ENCODE peak calls at places on chromosomes 11 and 22, in seven cellular contexts. One of them, this sample, is unnamed.

GRCh38 chr22:42862045-42862734 is 5.1 kb upstream of the ARFGAP3 start:
- DNase-seq in neural progenitor cell: no peak
- DNase-seq in body of pancreas: no peak
- DNase-seq in heart right ventricle: no peak
- DNase-seq in ascending aorta: no peak
- DNase-seq in HFF-Myc: no peak
- DNase-seq in suprapubic skin: no peak
- DNase-seq in this sample: no peak

GRCh38 chr22:40855960-40856512 is 403 bp downstream of the ST13 start:
- DNase-seq in suprapubic skin: peak
- DNase-seq in heart right ventricle: peak
- DNase-seq in neural progenitor cell: peak
- DNase-seq in body of pancreas: peak
- DNase-seq in ascending aorta: no peak
- DNase-seq in HFF-Myc: no peak
- DNase-seq in this sample: no peak

GRCh38 chr22:32444068-32444467 is 20.2 kb downstream of the BPIFC start:
- DNase-seq in heart right ventricle: no peak
- DNase-seq in HFF-Myc: no peak
- DNase-seq in suprapubic skin: no peak
- DNase-seq in neural progenitor cell: peak
- DNase-seq in ascending aorta: no peak
- DNase-seq in body of pancreas: no peak
- DNase-seq in this sample: no peak

GRCh38 chr22:25661067-25661466 is 80.9 kb upstream of the MYO18B start:
- DNase-seq in neural progenitor cell: no peak
- DNase-seq in suprapubic skin: no peak
- DNase-seq in HFF-Myc: no peak
- DNase-seq in ascending aorta: no peak
- DNase-seq in body of pancreas: no peak
- DNase-seq in heart right ventricle: no peak
- DNase-seq in this sample: no peak

GRCh38 chr22:37630839-37631435 is 8.5 kb upstream of the SH3BP1 start:
- DNase-seq in suprapubic skin: peak
- DNase-seq in ascending aorta: no peak
- DNase-seq in HFF-Myc: no peak
- DNase-seq in body of pancreas: no peak
- DNase-seq in heart right ventricle: no peak
- DNase-seq in neural progenitor cell: no peak
- DNase-seq in this sample: no peak

GRCh38 chr11:15493066-15493465 is 378.3 kb downstream of the INSC start:
- DNase-seq in neural progenitor cell: no peak
- DNase-seq in heart right ventricle: no peak
- DNase-seq in body of pancreas: no peak
- DNase-seq in HFF-Myc: no peak
- DNase-seq in suprapubic skin: no peak
- DNase-seq in ascending aorta: no peak
- DNase-seq in this sample: no peak

GRCh38 chr22:44448271-44448780 is 49.7 kb downstream of the RTL6 start:
- DNase-seq in HFF-Myc: peak
- DNase-seq in ascending aorta: peak
- DNase-seq in suprapubic skin: no peak
- DNase-seq in heart right ventricle: peak
- DNase-seq in neural progenitor cell: no peak
- DNase-seq in body of pancreas: peak
- DNase-seq in this sample: peak

GRCh38 chr22:47631571-47632102 is 869.2 kb downstream of the TBC1D22A start:
- DNase-seq in heart right ventricle: no peak
- DNase-seq in body of pancreas: no peak
- DNase-seq in HFF-Myc: no peak
- DNase-seq in ascending aorta: no peak
- DNase-seq in neural progenitor cell: no peak
- DNase-seq in suprapubic skin: no peak
- DNase-seq in this sample: peak

GRCh38 chr11:122642971-122643370 is 12.6 kb upstream of the UBASH3B start:
- DNase-seq in neural progenitor cell: no peak
- DNase-seq in ascending aorta: no peak
- DNase-seq in HFF-Myc: no peak
- DNase-seq in heart right ventricle: no peak
- DNase-seq in body of pancreas: no peak
- DNase-seq in suprapubic skin: no peak
- DNase-seq in this sample: peak

GRCh38 chr11:8068605-8069221 is 12.3 kb upstream of the TUB start:
- DNase-seq in neural progenitor cell: no peak
- DNase-seq in HFF-Myc: no peak
- DNase-seq in ascending aorta: no peak
- DNase-seq in body of pancreas: peak
- DNase-seq in suprapubic skin: peak
- DNase-seq in heart right ventricle: peak
- DNase-seq in this sample: peak

GRCh38 chr11:35355102-35355749 is 64.1 kb downstream of the SLC1A2 start:
- DNase-seq in body of pancreas: no peak
- DNase-seq in ascending aorta: no peak
- DNase-seq in neural progenitor cell: no peak
- DNase-seq in HFF-Myc: no peak
- DNase-seq in heart right ventricle: no peak
- DNase-seq in suprapubic skin: no peak
- DNase-seq in this sample: no peak

GRCh38 chr11:118088531-118088930 is 1.8 kb upstream of the SMIM35 start:
- DNase-seq in body of pancreas: no peak
- DNase-seq in neural progenitor cell: no peak
- DNase-seq in heart right ventricle: peak
- DNase-seq in suprapubic skin: no peak
- DNase-seq in ascending aorta: no peak
- DNase-seq in HFF-Myc: no peak
- DNase-seq in this sample: peak

GRCh38 chr11:2537010-2537695 is 92.3 kb downstream of the KCNQ1 start:
- DNase-seq in suprapubic skin: no peak
- DNase-seq in heart right ventricle: no peak
- DNase-seq in neural progenitor cell: no peak
- DNase-seq in ascending aorta: no peak
- DNase-seq in body of pancreas: no peak
- DNase-seq in HFF-Myc: no peak
- DNase-seq in this sample: no peak

GRCh38 chr22:18954333-18954732 is 18.2 kb upstream of the PRODH start:
- DNase-seq in neural progenitor cell: peak
- DNase-seq in ascending aorta: no peak
- DNase-seq in heart right ventricle: peak
- DNase-seq in body of pancreas: peak
- DNase-seq in suprapubic skin: peak
- DNase-seq in HFF-Myc: no peak
- DNase-seq in this sample: peak

GRCh38 chr22:18954941-18955571 is 19.0 kb upstream of the PRODH start:
- DNase-seq in body of pancreas: no peak
- DNase-seq in suprapubic skin: peak
- DNase-seq in HFF-Myc: no peak
- DNase-seq in neural progenitor cell: no peak
- DNase-seq in ascending aorta: no peak
- DNase-seq in heart right ventricle: no peak
- DNase-seq in this sample: no peak

GRCh38 chr22:18950141-18950540 is 14.0 kb upstream of the PRODH start:
- DNase-seq in ascending aorta: no peak
- DNase-seq in HFF-Myc: no peak
- DNase-seq in body of pancreas: no peak
- DNase-seq in neural progenitor cell: no peak
- DNase-seq in heart right ventricle: peak
- DNase-seq in suprapubic skin: peak
- DNase-seq in this sample: no peak

GRCh38 chr22:18952022-18952421 is 15.9 kb upstream of the PRODH start:
- DNase-seq in neural progenitor cell: no peak
- DNase-seq in heart right ventricle: no peak
- DNase-seq in body of pancreas: no peak
- DNase-seq in HFF-Myc: no peak
- DNase-seq in ascending aorta: no peak
- DNase-seq in suprapubic skin: peak
- DNase-seq in this sample: no peak

GRCh38 chr22:18955696-18956095 is 19.6 kb upstream of the PRODH start:
- DNase-seq in HFF-Myc: no peak
- DNase-seq in neural progenitor cell: no peak
- DNase-seq in body of pancreas: no peak
- DNase-seq in ascending aorta: no peak
- DNase-seq in heart right ventricle: no peak
- DNase-seq in suprapubic skin: peak
- DNase-seq in this sample: no peak
- H3K4me3 ChIP-seq in HFF-Myc: no peak
- H3K4me3 ChIP-seq in neural progenitor cell: no peak
- H3K4me3 ChIP-seq in body of pancreas: no peak
- H3K4me3 ChIP-seq in ascending aorta: no peak
- H3K4me3 ChIP-seq in heart right ventricle: no peak
- H3K4me3 ChIP-seq in suprapubic skin: no peak
- H3K4me3 ChIP-seq in this sample: no peak

DNA sequence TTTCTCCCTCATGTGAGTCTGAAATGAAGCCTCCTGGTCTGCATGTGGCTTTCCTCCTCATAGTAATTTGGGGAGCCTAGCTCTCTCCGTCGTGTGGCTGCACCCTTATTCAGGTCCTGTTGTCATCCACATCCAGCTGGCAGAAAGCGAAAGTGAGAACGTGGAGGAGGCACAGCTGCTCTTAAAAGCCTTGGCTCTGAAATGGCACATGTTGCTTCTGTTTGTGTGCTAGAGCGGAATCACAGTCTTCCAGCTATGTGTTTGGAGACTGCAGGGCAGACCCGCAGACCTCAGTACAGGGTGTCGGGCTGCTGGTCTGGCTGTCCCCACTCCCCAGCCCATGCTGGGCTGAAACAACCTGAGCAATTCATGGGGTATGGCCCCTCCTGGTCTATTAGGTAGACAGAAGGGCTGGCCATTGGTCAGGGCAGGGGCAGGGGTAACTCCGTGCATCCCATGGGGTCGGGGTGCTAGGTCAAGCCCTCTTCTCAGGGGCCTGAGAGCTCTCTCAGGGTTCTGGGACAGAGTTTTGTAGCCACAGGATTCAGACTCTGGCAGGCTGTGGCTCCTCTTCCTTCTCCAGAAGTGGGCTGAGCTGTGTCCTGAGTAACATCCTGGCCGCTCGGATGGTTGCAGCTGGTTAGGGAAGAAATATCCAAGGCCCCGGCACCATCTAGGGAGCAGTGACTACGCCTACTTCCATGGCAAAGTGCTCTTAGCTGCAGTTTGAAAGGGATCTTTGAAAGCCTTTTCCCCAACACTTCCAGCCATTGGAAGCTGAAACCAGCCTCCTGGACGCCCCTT is 50.6 kb downstream of the C11orf96 start:
- DNase-seq in heart right ventricle: peak
- DNase-seq in ascending aorta: no peak
- DNase-seq in HFF-Myc: no peak
- DNase-seq in suprapubic skin: no peak
- DNase-seq in body of pancreas: no peak
- DNase-seq in neural progenitor cell: no peak
- DNase-seq in this sample: no peak
- H3K4me3 ChIP-seq in heart right ventricle: no peak
- H3K4me3 ChIP-seq in ascending aorta: peak
- H3K4me3 ChIP-seq in HFF-Myc: no peak
- H3K4me3 ChIP-seq in suprapubic skin: no peak
- H3K4me3 ChIP-seq in body of pancreas: no peak
- H3K4me3 ChIP-seq in neural progenitor cell: no peak
- H3K4me3 ChIP-seq in this sample: no peak

GRCh38 chr11:18277560-18278271 is 11.7 kb downstream of the SAA1 start:
- DNase-seq in heart right ventricle: no peak
- DNase-seq in HFF-Myc: no peak
- DNase-seq in suprapubic skin: no peak
- DNase-seq in neural progenitor cell: no peak
- DNase-seq in body of pancreas: no peak
- DNase-seq in ascending aorta: peak
- DNase-seq in this sample: no peak

GRCh38 chr11:18285841-18286240 is 19.8 kb downstream of the SAA1 start:
- DNase-seq in ascending aorta: no peak
- DNase-seq in suprapubic skin: no peak
- DNase-seq in body of pancreas: no peak
- DNase-seq in heart right ventricle: no peak
- DNase-seq in neural progenitor cell: no peak
- DNase-seq in HFF-Myc: no peak
- DNase-seq in this sample: no peak

GRCh38 chr11:18282626-18283025 is 16.6 kb downstream of the SAA1 start:
- DNase-seq in ascending aorta: no peak
- DNase-seq in neural progenitor cell: no peak
- DNase-seq in HFF-Myc: no peak
- DNase-seq in suprapubic skin: no peak
- DNase-seq in heart right ventricle: no peak
- DNase-seq in body of pancreas: no peak
- DNase-seq in this sample: no peak

DNA sequence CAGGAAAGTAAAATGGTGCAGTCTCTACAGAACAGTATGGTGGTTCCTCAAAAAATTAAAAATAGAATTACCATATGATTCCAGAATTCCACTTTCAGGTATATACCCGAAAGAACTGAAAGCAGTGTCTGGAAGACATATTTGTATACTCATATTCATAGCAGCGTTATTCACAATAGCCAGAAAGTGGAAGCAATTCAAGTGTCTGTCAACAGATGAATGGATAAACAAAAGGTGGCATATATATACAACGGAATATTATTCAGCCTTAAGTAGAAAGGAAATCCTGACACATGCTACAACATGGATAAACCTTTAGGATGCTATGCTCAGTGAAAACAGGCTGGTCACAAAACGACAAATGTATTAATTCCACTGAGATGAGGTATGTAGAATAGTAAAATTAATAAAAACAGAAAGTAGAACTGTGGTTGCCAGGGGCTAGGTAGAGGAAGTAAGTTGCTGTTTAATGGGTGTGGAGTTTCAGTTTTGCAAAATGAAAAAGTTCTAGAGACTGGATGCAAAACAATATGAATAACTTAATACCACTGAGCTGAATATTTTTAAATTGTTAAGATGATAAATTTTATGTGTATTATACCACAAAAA is 14.5 kb downstream of the SAA1 start:
- DNase-seq in body of pancreas: no peak
- DNase-seq in heart right ventricle: no peak
- DNase-seq in ascending aorta: no peak
- DNase-seq in suprapubic skin: no peak
- DNase-seq in HFF-Myc: no peak
- DNase-seq in neural progenitor cell: no peak
- DNase-seq in this sample: no peak
- H3K4me3 ChIP-seq in body of pancreas: no peak
- H3K4me3 ChIP-seq in heart right ventricle: no peak
- H3K4me3 ChIP-seq in ascending aorta: no peak
- H3K4me3 ChIP-seq in suprapubic skin: no peak
- H3K4me3 ChIP-seq in HFF-Myc: no peak
- H3K4me3 ChIP-seq in neural progenitor cell: no peak
- H3K4me3 ChIP-seq in this sample: no peak

GRCh38 chr11:44268073-44268806 is 41.7 kb downstream of the ALX4 start:
- DNase-seq in HFF-Myc: no peak
- DNase-seq in suprapubic skin: no peak
- DNase-seq in heart right ventricle: no peak
- DNase-seq in ascending aorta: no peak
- DNase-seq in neural progenitor cell: no peak
- DNase-seq in body of pancreas: no peak
- DNase-seq in this sample: no peak

GRCh38 chr11:44270403-44271192 is 39.3 kb downstream of the ALX4 start:
- DNase-seq in ascending aorta: no peak
- DNase-seq in suprapubic skin: no peak
- DNase-seq in body of pancreas: no peak
- DNase-seq in neural progenitor cell: no peak
- DNase-seq in heart right ventricle: no peak
- DNase-seq in HFF-Myc: no peak
- DNase-seq in this sample: no peak

GRCh38 chr11:44271286-44271685 is 38.7 kb downstream of the ALX4 start:
- DNase-seq in HFF-Myc: no peak
- DNase-seq in heart right ventricle: no peak
- DNase-seq in suprapubic skin: no peak
- DNase-seq in ascending aorta: no peak
- DNase-seq in neural progenitor cell: no peak
- DNase-seq in body of pancreas: no peak
- DNase-seq in this sample: no peak

GRCh38 chr11:44268807-44269080 is 41.2 kb downstream of the ALX4 start:
- DNase-seq in ascending aorta: no peak
- DNase-seq in heart right ventricle: no peak
- DNase-seq in HFF-Myc: no peak
- DNase-seq in suprapubic skin: no peak
- DNase-seq in neural progenitor cell: no peak
- DNase-seq in body of pancreas: no peak
- DNase-seq in this sample: no peak

GRCh38 chr11:44269369-44270351 is 40.3 kb downstream of the ALX4 start:
- DNase-seq in ascending aorta: no peak
- DNase-seq in heart right ventricle: no peak
- DNase-seq in neural progenitor cell: no peak
- DNase-seq in suprapubic skin: no peak
- DNase-seq in HFF-Myc: no peak
- DNase-seq in body of pancreas: no peak
- DNase-seq in this sample: no peak
- H3K4me3 ChIP-seq in ascending aorta: no peak
- H3K4me3 ChIP-seq in heart right ventricle: no peak
- H3K4me3 ChIP-seq in neural progenitor cell: no peak
- H3K4me3 ChIP-seq in suprapubic skin: no peak
- H3K4me3 ChIP-seq in HFF-Myc: no peak
- H3K4me3 ChIP-seq in body of pancreas: no peak
- H3K4me3 ChIP-seq in this sample: no peak

This sample was measured in MG63.